ENCODE peak calls at places on chromosomes 2 and 18, in ten cellular contexts. B is adrenal gland; V is H9; A is neural progenitor cell; F is AG10803; K is fibroblast of the conjunctiva; P is NCI-H1436; R is pons; O is activated naive CD8-positive, alpha-beta T cell treated with anti-CD3 and anti-CD28 coated beads for 36 hours; Q is pancreas. T is an unnamed sample.

GRCh38 chr2:183543222-183543621 is 419.0 kb downstream of the NUP35 start:
- DNase-seq in P (no peak), K (no peak), B (no peak), R (no peak), Q (no peak), V (no peak), O (no peak), F (no peak), A (no peak), T (no peak)

GRCh38 chr18:48982269-48982668 is 31.5 kb upstream of the SMAD7 start:
- DNase-seq in B (no peak), O (no peak), F (no peak), V (no peak), A (no peak), P (no peak), K (no peak), Q (no peak), R (no peak), T (no peak)

GRCh38 chr18:80109676-80110078 is 615 bp downstream of the ADNP2 start:
- DNase-seq in K (no peak), V (peak), P (peak), F (peak), R (peak), A (peak), B (peak), O (no peak), Q (peak), T (no peak)

GRCh38 chr2:902584-902983 is 48.1 kb upstream of the SNTG2 start:
- DNase-seq in B (no peak), P (no peak), F (no peak), A (no peak), O (no peak), V (peak), K (no peak), Q (no peak), R (no peak), T (no peak)

GRCh38 chr2:98464772-98465310 is 20.2 kb downstream of the INPP4A start:
- DNase-seq in A (no peak), O (no peak), K (no peak), B (no peak), Q (no peak), F (no peak), P (no peak), R (no peak), V (no peak), T (no peak)

GRCh38 chr2:70085711-70086277 is 1.5 kb upstream of the PCBP1 start:
- DNase-seq in B (no peak), A (no peak), F (no peak), R (no peak), Q (no peak), V (no peak), K (no peak), P (no peak), O (no peak), T (peak)

GRCh38 chr18:79791141-79791972 is 6.4 kb upstream of the KCNG2 start:
- DNase-seq in B (no peak), O (no peak), F (peak), K (peak), R (no peak), Q (peak), V (no peak), A (no peak), P (no peak), T (no peak)

GRCh38 chr2:207432471-207432870 is 97.3 kb upstream of the CREB1 start:
- DNase-seq in B (no peak), K (no peak), V (no peak), F (peak), Q (no peak), A (no peak), P (no peak), O (no peak), R (no peak), T (no peak)

GRCh38 chr2:236133410-236134012 is 34.7 kb downstream of the GBX2 start:
- DNase-seq in R (no peak), A (no peak), K (no peak), B (no peak), Q (no peak), O (no peak), V (no peak), F (no peak), P (no peak), T (no peak)

T was measured in NCI-H2227 treated with DMSO at 0.1 percent for 48 hours.